ENCODE peak calls at places on chromosomes 13 and 19, in four cellular contexts. F is HepG2, J is K562, E is GM12878. T is an unnamed sample.

GRCh38 chr19:49823472-49823871 is 5.4 kb downstream of the MED25 start:
- DNase-seq in F (no peak), E (no peak), J (no peak), T (no peak)

GRCh38 chr13:100131863-100132574 is 43.1 kb downstream of the PCCA start:
- DNase-seq in E (no peak), J (peak), F (peak), T (no peak)

GRCh38 chr19:6593651-6594416 is 2.9 kb upstream of the CD70 start:
- DNase-seq in E (no peak), J (no peak), F (no peak), T (no peak)

GRCh38 chr19:40210919-40211318 is 7.3 kb downstream of the TTC9B start:
- DNase-seq in F (no peak), J (no peak), E (no peak), T (peak)

GRCh38 chr13:109840893-109841287 is 54.5 kb upstream of the IRS2 start:
- DNase-seq in J (no peak), F (no peak), E (no peak), T (no peak)

GRCh38 chr13:32008518-32009175 is 22.9 kb upstream of the FRY start:
- DNase-seq in F (no peak), E (no peak), J (no peak), T (no peak)

GRCh38 chr19:11191934-11192333 is 5.4 kb downstream of the KANK2 start:
- DNase-seq in F (no peak), J (no peak), E (peak), T (no peak)

GRCh38 chr13:25602206-25602605 is 230.4 kb downstream of the ATP8A2 start:
- DNase-seq in J (no peak), F (no peak), E (no peak), T (no peak)

GRCh38 chr13:32314271-32314967 is 744 bp downstream of the ZAR1L start:
- DNase-seq in F (no peak), E (no peak), J (no peak), T (no peak)

GRCh38 chr13:47672982-47673670 is 327.9 kb downstream of the SUCLA2 start:
- DNase-seq in J (no peak), F (no peak), E (no peak), T (no peak)

GRCh38 chr19:39237200-39238184 is 7.3 kb downstream of the IFNL3 start:
- DNase-seq in J (peak), F (peak), E (peak), T (peak)

GRCh38 chr19:16668176-16668575 is 7.2 kb downstream of the TMEM38A start:
- DNase-seq in E (no peak), J (no peak), F (no peak), T (no peak)

GRCh38 chr19:35756373-35757230 is at the start of gene HSPB6:
- DNase-seq in F (no peak), E (no peak), J (no peak), T (peak)

GRCh38 chr19:48490980-48491792 is 20.4 kb downstream of the LMTK3 start:
- DNase-seq in F (no peak), E (no peak), J (peak), T (peak)

GRCh38 chr13:39599842-39600241 is 3.2 kb downstream of the LHFPL6 start:
- DNase-seq in E (no peak), F (no peak), J (no peak), T (no peak)

GRCh38 chr13:60012503-60012902 is 151.2 kb downstream of the DIAPH3 start:
- DNase-seq in F (no peak), J (no peak), E (no peak), T (no peak)

GRCh38 chr13:39451860-39452301 is 151.1 kb downstream of the LHFPL6 start:
- DNase-seq in J (no peak), E (no peak), F (no peak), T (no peak)

GRCh38 chr19:41352609-41353465 is 885 bp downstream of the TGFB1 start:
- DNase-seq in E (no peak), F (peak), J (peak), T (peak)

GRCh38 chr19:39474139-39474620 is 6.5 kb upstream of the TIMM50 start:
- DNase-seq in E (no peak), J (peak), F (peak), T (peak)

GRCh38 chr13:51761638-51762350 is 42.2 kb downstream of the DHRS12 start:
- DNase-seq in F (no peak), E (no peak), J (no peak), T (no peak)

GRCh38 chr19:44990459-44990858 is 10.8 kb upstream of the RELB start:
- DNase-seq in E (no peak), F (no peak), J (no peak), T (no peak)

GRCh38 chr13:23751195-23751594 is 138.0 kb downstream of the MIPEP start:
- DNase-seq in E (peak), J (no peak), F (peak), T (no peak)

GRCh38 chr19:8517551-8518442 is 3.8 kb upstream of the ZNF414 start:
- DNase-seq in F (no peak), E (no peak), J (no peak), T (no peak)

GRCh38 chr13:110531671-110532083 is 29.8 kb downstream of the RAB20 start:
- DNase-seq in J (no peak), F (no peak), E (no peak), T (no peak)

GRCh38 chr19:7787602-7788177 is 24.6 kb downstream of the CLEC4M start:
- DNase-seq in J (no peak), E (no peak), F (no peak), T (no peak)

GRCh38 chr13:37360556-37360955 is 238.0 kb downstream of the POSTN start:
- DNase-seq in E (no peak), F (no peak), J (no peak), T (no peak)

GRCh38 chr19:3516675-3517207 is 10.6 kb downstream of the FZR1 start:
- DNase-seq in J (no peak), F (no peak), E (peak), T (no peak)

GRCh38 chr13:59665736-59666135 is 498.0 kb downstream of the DIAPH3 start:
- DNase-seq in J (no peak), E (no peak), F (no peak), T (no peak)

GRCh38 chr19:5934779-5935472 is 20.9 kb downstream of the CAPS start:
- DNase-seq in J (no peak), E (no peak), F (no peak), T (no peak)

GRCh38 chr19:45187421-45188100 is 9.0 kb downstream of the BLOC1S3 start:
- DNase-seq in F (peak), J (peak), E (no peak), T (peak)

GRCh38 chr13:80783926-80784325 is 443.0 kb upstream of the SPRY2 start:
- DNase-seq in F (no peak), E (no peak), J (no peak), T (no peak)

GRCh38 chr13:74452176-74452575 is 318.0 kb upstream of the KLF12 start:
- DNase-seq in E (no peak), F (no peak), J (no peak), T (no peak)

GRCh38 chr19:50796128-50796633 is 6.0 kb downstream of the ACP4 start:
- DNase-seq in F (peak), J (peak), E (no peak), T (no peak)

GRCh38 chr13:30978981-30979956 is 46.8 kb downstream of the TEX26 start:
- DNase-seq in F (peak), E (no peak), J (peak), T (peak)

GRCh38 chr13:48043789-48044503 is 6.4 kb downstream of the NUDT15 start:
- DNase-seq in J (no peak), F (no peak), E (no peak), T (no peak)

DNA sequence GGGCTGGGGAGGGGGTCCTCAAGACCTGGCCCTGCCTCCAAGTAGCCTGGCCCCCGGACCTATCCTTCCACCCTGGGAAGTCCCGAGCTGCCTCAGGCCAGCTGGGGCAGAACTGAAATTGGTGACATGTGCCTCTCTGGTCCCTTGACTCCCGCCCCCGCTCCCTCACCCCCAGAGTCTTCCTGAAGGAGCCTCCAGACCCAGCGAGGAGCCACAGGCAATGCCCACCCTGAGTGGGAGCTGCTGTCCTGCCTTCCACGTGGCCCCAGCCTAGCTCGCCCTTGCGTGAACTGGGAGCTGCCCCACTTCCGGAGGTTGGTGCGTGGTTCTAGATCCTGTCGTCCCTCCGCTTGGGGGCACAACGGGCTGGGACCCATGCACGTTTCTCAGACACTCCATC is 34.6 kb downstream of the CEBPA start:
- DNase-seq in E (no peak), J (no peak), F (no peak), T (no peak)
- TF ChIP-seq SP1 in E (no peak), J (no peak), F (no peak), T (no peak)

DNA sequence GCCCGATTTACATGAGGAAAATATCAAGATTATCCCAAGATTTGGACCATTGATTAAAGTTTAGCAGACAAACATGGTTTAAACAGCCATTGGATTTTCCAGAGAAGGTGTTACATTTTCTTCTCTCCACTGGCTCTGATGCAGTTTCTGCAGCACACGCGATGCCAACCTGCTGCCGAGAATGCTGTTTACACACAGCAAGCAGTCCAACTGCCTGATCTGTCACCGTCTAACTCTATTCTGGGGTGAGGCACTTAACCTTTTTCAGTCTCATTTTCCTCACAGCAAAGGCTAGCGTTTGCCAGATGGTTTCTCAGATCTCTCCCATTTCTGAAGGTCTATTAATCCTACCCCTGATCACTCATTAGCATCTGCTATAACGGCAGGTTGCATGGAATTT is 763.5 kb upstream of the GPC6 start:
- DNase-seq in F (no peak), J (no peak), E (no peak), T (no peak)
- TF ChIP-seq CBFB in F (no peak), J (no peak), E (no peak), T (no peak)

GRCh38 chr13:71417205-71417604 is 449.8 kb downstream of the DACH1 start:
- DNase-seq in F (no peak), E (no peak), J (no peak), T (no peak)
- TF ChIP-seq SP1 in F (no peak), E (no peak), J (no peak), T (no peak)

GRCh38 chr19:13366529-13367143 is 139.6 kb downstream of the CACNA1A start:
- DNase-seq in F (no peak), E (no peak), J (peak), T (peak)
- TF ChIP-seq CBFB in F (no peak), E (no peak), J (no peak), T (no peak)

GRCh38 chr13:102848956-102849355 is 3.1 kb downstream of the ERCC5 start:
- DNase-seq in F (no peak), J (no peak), E (no peak), T (no peak)
- TF ChIP-seq SP1 in F (no peak), J (no peak), E (no peak), T (no peak)

DNA sequence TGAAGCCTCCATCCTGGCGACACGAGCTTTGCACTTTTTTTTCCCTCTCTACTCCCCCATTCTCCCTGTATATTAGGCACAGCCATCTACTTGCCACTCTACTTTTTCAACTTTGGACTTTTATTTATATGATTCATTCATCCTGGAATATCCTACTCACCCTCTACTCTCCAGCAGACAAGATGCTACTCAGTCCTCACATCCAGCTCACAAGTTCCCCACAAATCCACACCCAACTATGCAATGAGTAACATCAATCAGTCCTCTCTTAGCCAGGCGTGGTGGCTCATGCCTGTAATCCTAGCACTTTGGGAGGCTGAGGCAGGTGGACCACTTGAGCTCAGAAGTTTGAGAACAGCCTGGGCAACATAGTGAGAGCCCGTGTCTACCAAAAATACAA is 23.9 kb upstream of the URAD start:
- DNase-seq in E (no peak), J (no peak), F (no peak), T (no peak)
- TF ChIP-seq CBFB in E (no peak), J (no peak), F (no peak), T (no peak)

GRCh38 chr13:20192470-20193141 is at the start of gene GJB2:
- DNase-seq in J (no peak), E (no peak), F (no peak), T (peak)
- TF ChIP-seq SP1 in J (no peak), E (no peak), F (no peak), T (no peak)

GRCh38 chr19:19064098-19064722 is 416 bp downstream of the SLC25A42 start:
- DNase-seq in F (no peak), E (no peak), J (no peak), T (no peak)

GRCh38 chr19:19062454-19063182 is 1.2 kb upstream of the SLC25A42 start:
- DNase-seq in E (no peak), F (peak), J (no peak), T (no peak)

GRCh38 chr19:19067276-19068072 is 3.7 kb downstream of the SLC25A42 start:
- DNase-seq in J (no peak), F (no peak), E (no peak), T (no peak)

GRCh38 chr19:19063183-19064097 is at the start of gene SLC25A42:
- DNase-seq in E (peak), F (peak), J (peak), T (peak)

DNA sequence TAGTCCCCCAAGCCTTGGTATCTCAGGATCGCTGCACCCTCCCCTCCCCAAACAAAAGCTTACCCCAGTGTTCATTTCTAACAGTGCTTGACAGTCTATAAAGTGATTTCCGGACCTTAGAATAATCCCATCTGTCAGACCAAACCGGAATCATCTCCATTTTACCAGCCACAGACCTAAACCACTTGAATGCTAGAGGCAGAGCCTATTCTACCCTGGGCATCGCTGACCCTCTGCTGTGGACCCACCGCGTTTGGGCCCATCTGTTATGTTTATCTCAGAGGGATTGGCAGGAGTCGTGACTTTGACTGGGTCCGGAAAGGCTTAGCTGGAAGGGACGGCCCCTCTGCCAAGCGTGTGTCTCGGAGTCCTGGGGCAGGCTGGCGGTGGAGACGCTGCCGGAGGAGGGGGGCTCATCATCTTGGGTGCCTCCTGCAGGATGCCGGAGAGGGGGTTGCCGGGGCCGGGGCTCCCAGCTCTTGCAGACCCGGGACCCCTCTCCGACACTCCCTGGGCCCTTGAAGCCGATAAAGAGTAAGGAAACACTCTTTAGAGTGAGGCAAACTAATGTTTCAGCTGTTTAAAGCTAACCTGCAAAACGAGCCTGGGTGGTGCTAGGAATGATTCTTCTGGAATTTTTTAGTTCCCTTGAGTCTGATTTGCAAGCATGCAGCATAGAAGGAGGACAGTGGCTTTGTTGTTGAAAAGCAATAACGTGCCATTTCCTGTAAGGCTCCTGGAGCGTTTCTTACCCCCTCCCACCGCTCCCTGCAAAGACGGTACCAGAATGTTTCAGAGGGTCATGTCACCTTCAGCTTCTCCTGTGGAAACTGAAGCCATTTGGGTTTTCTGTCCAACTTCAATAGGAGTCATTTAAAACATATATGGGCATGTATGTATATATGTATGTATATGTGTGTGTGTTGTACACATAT is 1.3 kb downstream of the SLC25A42 start:
- DNase-seq in E (no peak), J (no peak), F (no peak), T (peak)
- TF ChIP-seq CBFB in E (no peak), J (no peak), F (no peak), T (no peak)

GRCh38 chr19:57712222-57712621 is 3.2 kb upstream of the ZNF154 start:
- DNase-seq in E (no peak), J (peak), F (no peak), T (no peak)

GRCh38 chr19:57709616-57710015 is 612 bp upstream of the ZNF154 start:
- DNase-seq in E (no peak), J (no peak), F (no peak), T (no peak)

GRCh38 chr19:57706346-57706745 is 2.7 kb downstream of the ZNF154 start:
- DNase-seq in J (no peak), E (no peak), F (no peak), T (no peak)

GRCh38 chr19:57708641-57709354 is at the start of gene ZNF154:
- DNase-seq in E (no peak), J (no peak), F (no peak), T (peak)
- TF ChIP-seq SP1 in E (no peak), J (no peak), F (no peak), T (no peak)

GRCh38 chr13:33345842-33346241 is 60.3 kb upstream of the STARD13 start:
- DNase-seq in F (no peak), E (no peak), J (no peak), T (no peak)
- TF ChIP-seq CBFB in F (no peak), E (no peak), J (no peak), T (no peak)

T was measured in WTC11.